ENCODE peak calls at places on chromosome 3, in five cellular contexts. J is cardiac muscle cell, Y is pancreas, A is upper lobe of right lung, V is body of pancreas. T is an unnamed sample. For H3K4me1, the result is how much of the 10 kb centered on the place peaks cover.

GRCh38 chr3:54271118-54271517 is 148.8 kb downstream of the CACNA2D3 start:
- DNase-seq in V (no peak), A (no peak), J (no peak), Y (no peak), T (no peak)

GRCh38 chr3:8972614-8973013 is 9.3 kb upstream of the RAD18 start:
- DNase-seq in A (no peak), V (no peak), J (no peak), Y (no peak), T (no peak)

GRCh38 chr3:178454714-178455113 is 81.5 kb upstream of the KCNMB2 start:
- DNase-seq in V (peak), Y (no peak), A (no peak), J (no peak), T (peak)

GRCh38 chr3:151327571-151328198 is 1.7 kb downstream of the P2RY13 start:
- DNase-seq in J (peak), V (no peak), Y (no peak), A (no peak), T (no peak)

GRCh38 chr3:190369701-190370295 is 18.2 kb upstream of the CLDN16 start:
- DNase-seq in A (no peak), Y (no peak), V (no peak), J (no peak), T (no peak)

GRCh38 chr3:196931828-196932587 is 10.3 kb downstream of the NCBP2 start:
- DNase-seq in V (no peak), Y (no peak), A (no peak), J (no peak), T (no peak)

GRCh38 chr3:30625541-30626438 is 19.4 kb downstream of the TGFBR2 start:
- DNase-seq in V (no peak), J (no peak), A (no peak), Y (no peak), T (no peak)

GRCh38 chr3:150149651-150150051 is 179.0 kb upstream of the PFN2 start:
- DNase-seq in J (no peak), V (no peak), A (no peak), Y (no peak), T (no peak)

GRCh38 chr3:188605231-188605630 is 451.3 kb downstream of the LPP start:
- DNase-seq in J (no peak), V (no peak), A (no peak), Y (no peak), T (no peak)

GRCh38 chr3:136787226-136787793 is 31.6 kb upstream of the SLC35G2 start:
- DNase-seq in V (peak), Y (peak), J (peak), A (no peak), T (no peak)

GRCh38 chr3:18086078-18086477 is 339.1 kb downstream of the SATB1 start:
- DNase-seq in V (no peak), J (no peak), Y (no peak), A (no peak), T (no peak)

GRCh38 chr3:186261638-186262037 is 100.4 kb downstream of the DGKG start:
- DNase-seq in J (peak), Y (no peak), V (no peak), A (no peak), T (no peak)

GRCh38 chr3:88112329-88112728 is 37.4 kb upstream of the C3orf38 start:
- DNase-seq in V (no peak), J (no peak), A (no peak), Y (no peak), T (no peak)

GRCh38 chr3:71006810-71007785 is 576.4 kb downstream of the FOXP1 start:
- DNase-seq in J (peak), Y (no peak), A (no peak), V (peak), T (no peak)

GRCh38 chr3:71002298-71002697 is 581.2 kb downstream of the FOXP1 start:
- DNase-seq in A (no peak), J (no peak), Y (no peak), V (no peak), T (no peak)

GRCh38 chr3:71001303-71001702 is 582.2 kb downstream of the FOXP1 start:
- DNase-seq in A (no peak), Y (no peak), J (no peak), V (no peak), T (no peak)

GRCh38 chr3:71008350-71008923 is 575.1 kb downstream of the FOXP1 start:
- DNase-seq in V (no peak), A (no peak), Y (no peak), J (no peak), T (no peak)

DNA sequence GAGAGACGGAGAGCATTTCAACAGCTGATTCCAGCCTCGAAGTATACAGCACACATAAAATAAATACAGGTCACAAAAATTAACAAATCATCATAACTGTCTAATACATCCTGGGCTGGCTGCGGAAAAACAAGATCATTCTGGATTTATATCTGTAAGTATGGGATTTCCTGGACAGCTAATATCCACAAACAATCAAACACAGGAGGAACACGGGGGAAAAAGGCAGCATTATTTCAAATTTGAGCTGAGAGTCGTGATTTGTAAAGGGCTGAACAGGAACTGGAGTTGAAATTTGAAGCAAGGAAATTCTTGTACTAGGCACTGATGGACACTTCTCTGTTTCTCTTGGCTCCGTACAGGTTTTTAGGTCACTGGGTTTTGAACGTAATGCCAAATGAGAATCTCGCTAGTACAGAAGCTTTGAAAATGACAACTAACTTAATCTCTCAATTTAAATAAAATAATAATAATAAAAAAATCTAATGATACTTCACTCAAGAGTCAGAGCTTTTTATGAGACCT is 577.7 kb downstream of the FOXP1 start:
- DNase-seq in V (no peak), J (no peak), Y (no peak), A (no peak), T (no peak)
- H3K27ac ChIP-seq in V (peak), J (no peak), Y (no peak), A (no peak), T (no peak)

DNA sequence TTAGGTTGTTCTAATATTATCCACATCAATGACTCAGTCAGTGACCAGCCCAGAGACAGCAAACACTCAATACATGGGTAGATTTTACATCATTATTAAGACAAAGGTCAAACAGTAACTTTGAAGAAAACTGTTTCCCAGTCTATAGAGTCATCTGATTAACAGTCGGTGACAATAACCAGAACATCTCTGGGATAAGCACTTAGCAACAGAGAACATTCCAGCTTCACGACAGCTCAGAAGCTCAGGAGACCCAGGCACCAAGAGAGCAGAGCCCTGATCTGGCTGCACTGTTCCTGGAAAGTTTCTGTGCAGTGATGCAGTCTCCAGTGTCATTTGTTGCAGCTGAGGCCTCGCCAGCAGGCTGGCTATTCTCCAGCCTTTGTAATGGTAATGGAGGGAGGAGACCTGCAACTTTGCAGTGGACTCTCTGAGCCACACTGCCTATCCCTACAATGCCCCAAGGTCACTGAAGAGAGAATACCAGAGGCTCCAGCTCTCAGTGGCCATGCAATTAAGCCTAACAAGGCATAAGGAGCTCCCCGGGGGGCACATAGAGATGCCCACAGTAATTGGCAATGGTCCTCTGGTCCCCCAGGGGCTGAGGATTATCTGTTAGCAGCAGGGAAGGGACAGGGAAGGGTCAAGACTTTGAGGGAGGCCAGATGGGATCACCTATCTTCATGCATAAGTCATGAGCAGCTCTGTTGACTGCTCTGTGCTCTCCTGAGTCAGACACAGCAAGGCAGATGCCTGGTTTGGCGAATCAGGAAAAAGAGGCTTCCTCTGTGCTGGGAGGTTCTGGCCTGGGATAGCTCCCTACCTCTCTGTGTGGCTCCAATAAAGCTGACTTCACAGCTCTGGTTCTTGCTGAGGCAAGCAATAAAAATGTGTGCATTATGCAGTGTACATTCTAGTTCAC is 163.6 kb downstream of the CTNNB1 start:
- DNase-seq in J (peak), A (no peak), V (peak), Y (no peak), T (no peak)
- H3K4me1 ChIP-seq in J (under half), A (under half), V (under half), Y (under half), T (under half)

GRCh38 chr3:47163990-47164848 is at the start of gene SETD2:
- DNase-seq in J (peak), Y (peak), A (peak), V (peak), T (peak)
- TF ChIP-seq CTCF in J (peak), Y (no peak), A (peak), V (peak), T (peak)

GRCh38 chr3:183356920-183357319 is 71.5 kb downstream of the MCF2L2 start:
- DNase-seq in A (no peak), Y (no peak), V (no peak), J (no peak), T (no peak)

GRCh38 chr3:183357564-183358079 is 70.8 kb downstream of the MCF2L2 start:
- DNase-seq in A (no peak), J (no peak), Y (no peak), V (no peak), T (no peak)

GRCh38 chr3:183354325-183354831 is 74.0 kb downstream of the MCF2L2 start:
- DNase-seq in J (no peak), V (no peak), Y (no peak), A (no peak), T (no peak)

GRCh38 chr3:183353421-183353820 is 75.0 kb downstream of the MCF2L2 start:
- DNase-seq in Y (no peak), J (no peak), V (no peak), A (no peak), T (no peak)

DNA sequence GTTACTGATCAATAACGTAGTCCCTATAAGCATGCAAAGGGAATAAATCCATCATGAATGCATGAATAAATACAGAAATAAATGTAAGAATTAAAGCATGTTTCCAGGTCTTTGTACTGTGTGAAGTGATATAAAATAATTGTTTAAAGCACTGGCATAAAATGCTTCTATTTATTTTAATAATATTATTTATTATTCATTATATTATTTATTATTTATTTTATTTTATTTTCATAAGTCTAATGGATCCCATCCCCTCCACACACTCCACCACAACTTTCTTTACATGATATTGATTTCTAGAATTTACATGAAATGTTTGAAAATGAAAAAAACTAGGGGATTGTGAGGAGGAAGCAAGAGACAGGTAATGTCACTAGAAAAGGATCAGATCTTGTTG is 73.5 kb downstream of the MCF2L2 start:
- DNase-seq in Y (no peak), A (no peak), V (no peak), J (no peak), T (no peak)
- H3K27ac ChIP-seq in Y (no peak), A (no peak), V (no peak), J (no peak), T (no peak)

GRCh38 chr3:194462936-194463335 is 23.9 kb downstream of the ATP13A3 start:
- DNase-seq in J (no peak), Y (no peak), V (no peak), A (no peak), T (no peak)

GRCh38 chr3:194465920-194466570 is 20.8 kb downstream of the ATP13A3 start:
- DNase-seq in A (no peak), V (no peak), J (no peak), Y (no peak), T (no peak)

GRCh38 chr3:194468086-194468485 is 18.7 kb downstream of the ATP13A3 start:
- DNase-seq in V (no peak), Y (no peak), A (no peak), J (no peak), T (no peak)

GRCh38 chr3:194466761-194467356 is 19.9 kb downstream of the ATP13A3 start:
- DNase-seq in V (no peak), A (no peak), J (no peak), Y (no peak), T (no peak)

DNA sequence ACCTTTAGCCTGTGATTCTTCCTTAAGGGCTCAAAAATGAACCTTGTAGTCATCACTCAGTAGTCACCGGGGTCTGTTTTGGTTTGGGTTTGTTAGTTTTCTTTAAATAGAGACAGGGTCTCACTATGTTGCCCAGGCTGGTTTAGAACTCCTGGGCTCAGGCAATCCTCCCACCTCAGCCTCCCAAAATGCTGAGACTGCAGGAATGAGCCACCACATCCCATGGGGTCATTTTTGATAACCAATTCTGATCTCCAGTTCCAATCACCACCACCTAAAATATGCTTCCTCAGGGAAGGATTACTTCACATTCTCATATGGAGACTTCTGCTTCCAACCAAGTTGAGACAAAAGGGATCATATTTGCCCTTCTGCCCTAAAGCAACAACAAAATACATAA is 22.1 kb downstream of the ATP13A3 start:
- DNase-seq in Y (no peak), V (no peak), J (no peak), A (no peak), T (no peak)
- H3K4me1 ChIP-seq in Y (under half), V (under half), J (under half), A (under half), T (under half)

DNA sequence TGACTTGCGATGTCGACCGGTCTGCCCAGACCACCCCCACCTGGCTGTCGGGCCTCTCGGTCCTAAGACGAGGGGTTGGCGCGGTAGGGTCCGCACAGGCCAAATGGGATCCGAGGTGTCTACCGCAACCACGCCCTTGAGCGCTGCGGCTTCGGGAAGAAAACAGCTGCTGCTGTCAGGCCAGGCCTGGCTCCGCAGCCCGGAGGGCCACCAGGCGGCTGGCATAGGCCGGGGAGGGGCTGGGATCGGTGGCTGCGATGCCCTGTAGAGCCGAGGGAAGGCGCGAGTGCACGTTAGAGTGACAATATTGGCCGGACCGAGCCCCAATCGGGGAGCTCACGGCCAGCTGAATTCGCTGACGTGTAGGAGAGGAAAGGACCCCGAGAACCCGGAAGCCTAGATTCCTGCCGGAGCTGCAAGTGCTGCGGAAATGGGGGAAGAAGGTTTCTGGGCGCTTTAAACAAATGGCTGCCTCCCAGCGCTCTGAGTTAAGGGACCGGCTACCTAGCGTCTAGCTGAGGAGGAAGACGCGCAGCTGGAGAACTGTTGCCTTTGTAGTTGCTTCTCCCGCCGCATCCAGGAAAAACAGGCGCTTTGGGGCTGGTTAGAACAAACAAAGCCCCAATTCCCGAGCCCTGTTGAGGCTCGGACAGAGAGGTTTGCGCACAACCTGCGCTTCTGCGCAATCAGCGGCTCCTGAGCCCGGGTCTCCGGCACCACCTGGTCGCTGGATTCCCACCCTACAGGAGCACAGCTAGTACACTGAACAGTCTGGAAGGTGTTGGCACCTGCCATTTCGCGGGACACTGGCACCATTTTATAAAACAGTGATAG is 14.0 kb downstream of the ZIC4 start:
- DNase-seq in A (no peak), J (peak), V (peak), Y (peak), T (no peak)
- TF ChIP-seq CTCF in A (no peak), J (no peak), V (no peak), Y (no peak), T (no peak)